ENCODE peak calls at places on chromosome 6, in eight cellular contexts. One of them, this sample, is unnamed.

GRCh38 chr6:56772737-56773184 is 130.1 kb upstream of the DST start:
- DNase-seq in fibroblast of mammary gland: peak; percentile 88
- DNase-seq in prostate gland: no peak
- DNase-seq in CD4-positive, alpha-beta T cell: no peak
- DNase-seq in GM10248: no peak
- DNase-seq in SK-N-SH: no peak
- DNase-seq in GM12865: peak; percentile 65
- DNase-seq in stomach: no peak
- DNase-seq in this sample: no peak

GRCh38 chr6:112225691-112226090 is 28.7 kb downstream of the LAMA4 start:
- DNase-seq in fibroblast of mammary gland: no peak
- DNase-seq in prostate gland: no peak
- DNase-seq in CD4-positive, alpha-beta T cell: no peak
- DNase-seq in GM10248: no peak
- DNase-seq in SK-N-SH: no peak
- DNase-seq in GM12865: no peak
- DNase-seq in stomach: no peak
- DNase-seq in this sample: no peak

GRCh38 chr6:9346923-9347322 is 911.6 kb upstream of the SLC35B3 start:
- DNase-seq in fibroblast of mammary gland: no peak
- DNase-seq in prostate gland: no peak
- DNase-seq in CD4-positive, alpha-beta T cell: no peak
- DNase-seq in GM10248: no peak
- DNase-seq in SK-N-SH: no peak
- DNase-seq in GM12865: no peak
- DNase-seq in stomach: no peak
- DNase-seq in this sample: no peak

GRCh38 chr6:15533379-15534044 is 129.3 kb downstream of the DTNBP1 start:
- DNase-seq in fibroblast of mammary gland: peak; percentile 27
- DNase-seq in prostate gland: no peak
- DNase-seq in CD4-positive, alpha-beta T cell: no peak
- DNase-seq in GM10248: no peak
- DNase-seq in SK-N-SH: no peak
- DNase-seq in GM12865: no peak
- DNase-seq in stomach: no peak
- DNase-seq in this sample: no peak

GRCh38 chr6:143040018-143040417 is 20.7 kb upstream of the AIG1 start:
- DNase-seq in fibroblast of mammary gland: no peak
- DNase-seq in prostate gland: no peak
- DNase-seq in CD4-positive, alpha-beta T cell: no peak
- DNase-seq in GM10248: no peak
- DNase-seq in SK-N-SH: no peak
- DNase-seq in GM12865: no peak
- DNase-seq in stomach: no peak
- DNase-seq in this sample: no peak

GRCh38 chr6:72635636-72636035 is 13.8 kb downstream of the KCNQ5 start:
- DNase-seq in fibroblast of mammary gland: no peak
- DNase-seq in prostate gland: no peak
- DNase-seq in CD4-positive, alpha-beta T cell: no peak
- DNase-seq in GM10248: no peak
- DNase-seq in SK-N-SH: no peak
- DNase-seq in GM12865: no peak
- DNase-seq in stomach: no peak
- DNase-seq in this sample: no peak

GRCh38 chr6:127924440-127924839 is 23.6 kb upstream of the THEMIS start:
- DNase-seq in fibroblast of mammary gland: peak; percentile 16
- DNase-seq in prostate gland: no peak
- DNase-seq in CD4-positive, alpha-beta T cell: no peak
- DNase-seq in GM10248: no peak
- DNase-seq in SK-N-SH: no peak
- DNase-seq in GM12865: no peak
- DNase-seq in stomach: no peak
- DNase-seq in this sample: no peak

GRCh38 chr6:39927159-39927558 is 7.1 kb downstream of the MOCS1 start:
- DNase-seq in fibroblast of mammary gland: peak; percentile 42
- DNase-seq in prostate gland: no peak
- DNase-seq in CD4-positive, alpha-beta T cell: no peak
- DNase-seq in GM10248: no peak
- DNase-seq in SK-N-SH: no peak
- DNase-seq in GM12865: no peak
- DNase-seq in stomach: no peak
- DNase-seq in this sample: no peak

GRCh38 chr6:52697903-52698302 is 27.0 kb downstream of the TMEM14A start:
- DNase-seq in fibroblast of mammary gland: peak; percentile 9
- DNase-seq in prostate gland: no peak
- DNase-seq in CD4-positive, alpha-beta T cell: no peak
- DNase-seq in GM10248: no peak
- DNase-seq in SK-N-SH: peak; percentile 6
- DNase-seq in GM12865: no peak
- DNase-seq in stomach: no peak
- DNase-seq in this sample: no peak

GRCh38 chr6:130885392-130886192 is 58.4 kb downstream of the SMLR1 start:
- DNase-seq in fibroblast of mammary gland: peak; percentile 85
- DNase-seq in prostate gland: peak; percentile 77
- DNase-seq in CD4-positive, alpha-beta T cell: peak; percentile 53
- DNase-seq in GM10248: peak; percentile 51
- DNase-seq in SK-N-SH: peak; percentile 45
- DNase-seq in GM12865: peak; percentile 83
- DNase-seq in stomach: peak; percentile 64
- DNase-seq in this sample: peak; percentile 32

GRCh38 chr6:117776441-117776840 is 101.2 kb downstream of the NUS1 start:
- DNase-seq in fibroblast of mammary gland: peak; percentile 4
- DNase-seq in prostate gland: no peak
- DNase-seq in CD4-positive, alpha-beta T cell: no peak
- DNase-seq in GM10248: no peak
- DNase-seq in SK-N-SH: no peak
- DNase-seq in GM12865: peak; percentile 15
- DNase-seq in stomach: no peak
- DNase-seq in this sample: no peak

GRCh38 chr6:18213439-18213838 is 50.9 kb downstream of the DEK start:
- DNase-seq in fibroblast of mammary gland: no peak
- DNase-seq in prostate gland: no peak
- DNase-seq in CD4-positive, alpha-beta T cell: no peak
- DNase-seq in GM10248: no peak
- DNase-seq in SK-N-SH: no peak
- DNase-seq in GM12865: peak; percentile 30
- DNase-seq in stomach: no peak
- DNase-seq in this sample: no peak

GRCh38 chr6:21740719-21741118 is 147.2 kb downstream of the SOX4 start:
- DNase-seq in fibroblast of mammary gland: peak; percentile 48
- DNase-seq in prostate gland: no peak
- DNase-seq in CD4-positive, alpha-beta T cell: no peak
- DNase-seq in GM10248: no peak
- DNase-seq in SK-N-SH: no peak
- DNase-seq in GM12865: no peak
- DNase-seq in stomach: no peak
- DNase-seq in this sample: no peak

GRCh38 chr6:100464910-100465700 is at the start of gene SIM1:
- DNase-seq in fibroblast of mammary gland: peak; percentile 80
- DNase-seq in prostate gland: no peak
- DNase-seq in CD4-positive, alpha-beta T cell: no peak
- DNase-seq in GM10248: peak; percentile 71
- DNase-seq in SK-N-SH: peak; percentile 92
- DNase-seq in GM12865: peak; percentile 69
- DNase-seq in stomach: no peak
- DNase-seq in this sample: no peak

GRCh38 chr6:13767121-13767794 is 47.1 kb downstream of the MCUR1 start:
- DNase-seq in fibroblast of mammary gland: peak; percentile 60
- DNase-seq in prostate gland: peak; percentile 44
- DNase-seq in CD4-positive, alpha-beta T cell: peak; percentile 47
- DNase-seq in GM10248: no peak
- DNase-seq in SK-N-SH: peak; percentile 36
- DNase-seq in GM12865: peak; percentile 26
- DNase-seq in stomach: no peak
- DNase-seq in this sample: no peak

GRCh38 chr6:13769034-13769654 is 45.2 kb downstream of the MCUR1 start:
- DNase-seq in fibroblast of mammary gland: no peak
- DNase-seq in prostate gland: no peak
- DNase-seq in CD4-positive, alpha-beta T cell: no peak
- DNase-seq in GM10248: no peak
- DNase-seq in SK-N-SH: no peak
- DNase-seq in GM12865: no peak
- DNase-seq in stomach: peak; percentile 22
- DNase-seq in this sample: no peak

GRCh38 chr6:13766201-13766634 is 48.1 kb downstream of the MCUR1 start:
- DNase-seq in fibroblast of mammary gland: peak; percentile 70
- DNase-seq in prostate gland: no peak
- DNase-seq in CD4-positive, alpha-beta T cell: no peak
- DNase-seq in GM10248: no peak
- DNase-seq in SK-N-SH: no peak
- DNase-seq in GM12865: no peak
- DNase-seq in stomach: no peak
- DNase-seq in this sample: no peak

GRCh38 chr6:13765570-13765969 is 48.8 kb downstream of the MCUR1 start:
- DNase-seq in fibroblast of mammary gland: peak; percentile 59
- DNase-seq in prostate gland: no peak
- DNase-seq in CD4-positive, alpha-beta T cell: no peak
- DNase-seq in GM10248: no peak
- DNase-seq in SK-N-SH: no peak
- DNase-seq in GM12865: no peak
- DNase-seq in stomach: no peak
- DNase-seq in this sample: no peak

GRCh38 chr6:13769655-13770053 is 44.7 kb downstream of the MCUR1 start:
- DNase-seq in fibroblast of mammary gland: no peak
- DNase-seq in prostate gland: no peak
- DNase-seq in CD4-positive, alpha-beta T cell: peak; percentile 44
- DNase-seq in GM10248: no peak
- DNase-seq in SK-N-SH: peak; percentile 36
- DNase-seq in GM12865: no peak
- DNase-seq in stomach: peak; percentile 7
- DNase-seq in this sample: no peak
- TF ChIP-seq CTCF in fibroblast of mammary gland: no peak
- TF ChIP-seq CTCF in prostate gland: no peak
- TF ChIP-seq CTCF in CD4-positive, alpha-beta T cell: no peak
- TF ChIP-seq CTCF in GM10248: peak; percentile 18
- TF ChIP-seq CTCF in SK-N-SH: peak; percentile 36
- TF ChIP-seq CTCF in GM12865: no peak
- TF ChIP-seq CTCF in stomach: no peak
- TF ChIP-seq CTCF in this sample: no peak

DNA sequence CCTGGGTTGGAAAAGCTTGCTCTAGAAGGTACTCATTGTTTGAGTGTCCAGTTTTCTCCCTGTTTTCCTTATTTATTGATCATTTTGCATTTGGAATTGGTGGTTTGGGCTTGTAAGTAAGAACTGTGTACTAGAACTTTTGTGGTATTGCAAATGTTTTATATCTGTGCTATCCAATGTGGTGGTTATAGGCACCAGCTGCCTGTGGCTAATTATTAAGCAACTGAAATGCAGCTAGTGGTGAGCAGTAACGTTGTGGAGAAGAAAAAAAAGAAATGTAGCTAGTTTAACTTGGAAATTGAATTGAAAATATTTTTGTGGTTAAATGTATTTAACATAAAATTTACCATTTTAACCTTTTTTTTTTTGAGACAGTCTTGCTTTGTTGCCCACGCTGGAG is 50.7 kb upstream of the MAPK13 start:
- DNase-seq in fibroblast of mammary gland: no peak
- DNase-seq in prostate gland: no peak
- DNase-seq in CD4-positive, alpha-beta T cell: no peak
- DNase-seq in GM10248: no peak
- DNase-seq in SK-N-SH: no peak
- DNase-seq in GM12865: no peak
- DNase-seq in stomach: no peak
- DNase-seq in this sample: no peak
- TF ChIP-seq CTCF in fibroblast of mammary gland: no peak
- TF ChIP-seq CTCF in prostate gland: no peak
- TF ChIP-seq CTCF in CD4-positive, alpha-beta T cell: no peak
- TF ChIP-seq CTCF in GM10248: no peak
- TF ChIP-seq CTCF in SK-N-SH: no peak
- TF ChIP-seq CTCF in GM12865: no peak
- TF ChIP-seq CTCF in stomach: no peak
- TF ChIP-seq CTCF in this sample: no peak

DNA sequence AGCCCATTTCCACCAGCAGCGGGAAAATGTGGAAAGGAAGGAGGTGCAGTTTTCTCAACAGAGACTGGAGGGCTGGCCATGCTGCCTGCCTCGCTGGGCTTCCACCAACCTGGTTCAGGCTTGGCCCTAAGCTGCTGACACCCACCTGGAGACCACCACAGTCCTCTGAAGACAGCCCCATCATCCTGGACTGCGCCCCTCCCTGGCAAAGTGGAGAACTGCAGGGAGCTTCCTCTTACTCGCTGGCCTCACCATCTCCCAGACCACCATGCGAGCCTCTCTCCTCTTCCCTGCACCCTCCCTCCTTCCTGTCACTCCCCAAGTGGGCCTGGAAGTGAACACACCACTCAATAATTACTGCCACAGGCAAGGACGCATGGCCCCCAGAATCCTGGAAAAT is 71.5 kb downstream of the PSMG4 start:
- DNase-seq in fibroblast of mammary gland: no peak
- DNase-seq in prostate gland: no peak
- DNase-seq in CD4-positive, alpha-beta T cell: no peak
- DNase-seq in GM10248: no peak
- DNase-seq in SK-N-SH: no peak
- DNase-seq in GM12865: no peak
- DNase-seq in stomach: no peak
- DNase-seq in this sample: no peak
- TF ChIP-seq CTCF in fibroblast of mammary gland: no peak
- TF ChIP-seq CTCF in prostate gland: no peak
- TF ChIP-seq CTCF in CD4-positive, alpha-beta T cell: no peak
- TF ChIP-seq CTCF in GM10248: no peak
- TF ChIP-seq CTCF in SK-N-SH: peak; percentile 22
- TF ChIP-seq CTCF in GM12865: no peak
- TF ChIP-seq CTCF in stomach: no peak
- TF ChIP-seq CTCF in this sample: no peak

GRCh38 chr6:144150673-144151009 is 324 bp downstream of the STX11 start:
- DNase-seq in fibroblast of mammary gland: peak; percentile 21
- DNase-seq in prostate gland: no peak
- DNase-seq in CD4-positive, alpha-beta T cell: peak; percentile 48
- DNase-seq in GM10248: no peak
- DNase-seq in SK-N-SH: no peak
- DNase-seq in GM12865: peak; percentile 68
- DNase-seq in stomach: no peak
- DNase-seq in this sample: peak; percentile 29
- TF ChIP-seq CTCF in fibroblast of mammary gland: peak; percentile 15
- TF ChIP-seq CTCF in prostate gland: no peak
- TF ChIP-seq CTCF in CD4-positive, alpha-beta T cell: peak; percentile 65
- TF ChIP-seq CTCF in GM10248: peak; percentile 18
- TF ChIP-seq CTCF in SK-N-SH: peak; percentile 5
- TF ChIP-seq CTCF in GM12865: peak; percentile 42
- TF ChIP-seq CTCF in stomach: no peak
- TF ChIP-seq CTCF in this sample: peak; percentile 46

DNA sequence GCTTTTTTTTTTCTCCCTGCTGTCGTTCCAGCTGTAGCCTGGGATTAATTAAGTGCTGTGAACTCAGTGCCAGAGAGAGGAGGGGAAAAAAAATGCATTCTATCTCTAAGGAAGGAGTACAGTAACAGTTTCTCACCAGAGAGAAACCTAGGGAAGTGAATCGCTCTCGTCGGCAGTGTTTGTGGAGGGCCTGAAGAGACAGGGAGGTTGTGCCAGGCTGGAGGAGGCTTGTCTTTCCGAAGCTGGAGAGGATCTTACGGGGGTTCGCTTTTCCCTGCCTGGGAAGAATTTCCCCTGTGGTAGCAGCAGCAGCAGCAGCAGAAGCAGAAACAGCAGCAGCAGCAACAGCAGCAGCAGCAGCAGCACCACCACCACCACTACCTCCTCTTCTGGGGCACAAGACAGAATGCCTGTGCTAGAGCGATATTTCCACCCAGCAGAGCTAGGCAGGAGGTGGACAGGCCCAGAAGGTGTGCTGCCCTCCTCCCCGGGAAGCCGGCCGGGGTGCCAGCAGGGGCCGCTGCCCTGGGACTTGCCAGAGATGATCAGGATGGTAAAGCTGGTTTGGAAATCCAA is 186.5 kb downstream of the PDE7B start:
- DNase-seq in fibroblast of mammary gland: peak; percentile 86
- DNase-seq in prostate gland: no peak
- DNase-seq in CD4-positive, alpha-beta T cell: no peak
- DNase-seq in GM10248: no peak
- DNase-seq in SK-N-SH: peak; percentile 65
- DNase-seq in GM12865: no peak
- DNase-seq in stomach: no peak
- DNase-seq in this sample: no peak
- TF ChIP-seq CTCF in fibroblast of mammary gland: peak; percentile 56
- TF ChIP-seq CTCF in prostate gland: no peak
- TF ChIP-seq CTCF in CD4-positive, alpha-beta T cell: no peak
- TF ChIP-seq CTCF in GM10248: no peak
- TF ChIP-seq CTCF in SK-N-SH: peak; percentile 59
- TF ChIP-seq CTCF in GM12865: no peak
- TF ChIP-seq CTCF in stomach: no peak
- TF ChIP-seq CTCF in this sample: no peak

This sample was measured in natural killer cell.